ENCODE peak calls at places on chromosomes 6 and 20, in seven cellular contexts. O, T, K, G, N, B and M are unnamed samples.

GRCh38 chr6:148577687-148578488 is 168.9 kb upstream of the UST start:
- DNase-seq in O (peak), T (peak), K (peak), G (peak), N (peak), B (no peak), M (peak)

GRCh38 chr6:39907871-39908575 is 26.2 kb downstream of the MOCS1 start:
- DNase-seq in O (no peak), T (no peak), K (no peak), G (no peak), N (no peak), B (no peak), M (no peak)

GRCh38 chr20:15942130-15942529 is 631.1 kb downstream of the KIF16B start:
- DNase-seq in O (no peak), T (no peak), K (no peak), G (no peak), N (no peak), B (no peak), M (no peak)

GRCh38 chr6:145483191-145483996 is 251.9 kb downstream of the EPM2A start:
- DNase-seq in O (no peak), T (no peak), K (no peak), G (no peak), N (no peak), B (no peak), M (no peak)

GRCh38 chr20:52312131-52312729 is 120.7 kb upstream of the ZFP64 start:
- DNase-seq in O (peak), T (peak), K (peak), G (peak), N (peak), B (peak), M (peak)

GRCh38 chr6:17413313-17413750 is 19.9 kb downstream of the CAP2 start:
- DNase-seq in O (no peak), T (no peak), K (no peak), G (no peak), N (no peak), B (no peak), M (no peak)

GRCh38 chr20:23629017-23629541 is 8.7 kb downstream of the CST3 start:
- DNase-seq in O (no peak), T (no peak), K (no peak), G (peak), N (peak), B (no peak), M (peak)

GRCh38 chr6:90156861-90157260 is 139.8 kb downstream of the BACH2 start:
- DNase-seq in O (no peak), T (no peak), K (no peak), G (peak), N (no peak), B (peak), M (no peak)

GRCh38 chr6:149331043-149331807 is 13.7 kb downstream of the TAB2 start:
- DNase-seq in O (no peak), T (no peak), K (no peak), G (no peak), N (no peak), B (no peak), M (no peak)

GRCh38 chr20:856361-856775 is 22.9 kb downstream of the FAM110A start:
- DNase-seq in O (no peak), T (no peak), K (no peak), G (peak), N (peak), B (no peak), M (no peak)

GRCh38 chr6:168386973-168387372 is 54.0 kb upstream of the SMOC2 start:
- DNase-seq in O (no peak), T (no peak), K (no peak), G (no peak), N (no peak), B (no peak), M (no peak)

GRCh38 chr6:5214570-5215052 is 46.1 kb downstream of the LYRM4 start:
- DNase-seq in O (peak), T (no peak), K (peak), G (no peak), N (peak), B (no peak), M (no peak)

GRCh38 chr20:31661625-31662371 is 24.1 kb downstream of the COX4I2 start:
- DNase-seq in O (peak), T (peak), K (peak), G (peak), N (peak), B (peak), M (peak)

GRCh38 chr6:135532559-135532958 is 35.0 kb upstream of the AHI1 start:
- DNase-seq in O (no peak), T (no peak), K (no peak), G (no peak), N (no peak), B (no peak), M (no peak)

GRCh38 chr20:1423625-1424106 is 30.8 kb upstream of the FKBP1A start:
- DNase-seq in O (peak), T (no peak), K (peak), G (no peak), N (no peak), B (no peak), M (peak)

GRCh38 chr20:32559753-32560380 is 25.3 kb downstream of the NOL4L start:
- DNase-seq in O (no peak), T (no peak), K (no peak), G (peak), N (no peak), B (no peak), M (no peak)

GRCh38 chr20:10179574-10180298 is 38.9 kb upstream of the SNAP25 start:
- DNase-seq in O (peak), T (no peak), K (peak), G (no peak), N (no peak), B (no peak), M (no peak)